ENCODE peak calls at places on chromosomes 4 and X, in seven cellular contexts. Z is WTC11, H is K562, Y is H1, E is GM12878, P is HepG2, W is HCT116. O is an unnamed sample.
A peak's percentile ranks its signal among the peaks of the same experiment; 100 is the strongest.

GRCh38 chr4:31557444-31557843 is 837.3 kb downstream of the PCDH7 start:
- DNase-seq in H (no peak), E (no peak), Z (no peak), W (no peak), P (no peak), Y (no peak), O (no peak)

GRCh38 chrX:69243276-69243675 is 78.0 kb upstream of the PJA1 start:
- DNase-seq in H (no peak), W (no peak), P (no peak), Z (no peak), Y (no peak), E (no peak), O (no peak)

GRCh38 chr4:177441061-177441802 is 1.0 kb downstream of the AGA start:
- DNase-seq in Z (no peak), W (no peak), E (peak; percentile 17), Y (no peak), P (peak; percentile 23), H (peak; percentile 27), O (peak; percentile 28)

GRCh38 chr4:98996056-98996941 is 778 bp downstream of the METAP1 start:
- DNase-seq in P (peak; percentile 23), H (peak; percentile 27), E (no peak), Z (no peak), W (no peak), Y (no peak), O (peak; percentile 25)

GRCh38 chrX:63128509-63128908 is 222.6 kb downstream of the SPIN4 start:
- DNase-seq in W (peak; percentile 16), P (peak; percentile 11), H (no peak), Y (no peak), E (peak; percentile 53), Z (peak; percentile 14), O (no peak)

GRCh38 chrX:154448484-154448883 is 4.5 kb downstream of the FAM50A start:
- DNase-seq in P (no peak), H (no peak), Z (no peak), E (no peak), W (no peak), Y (no peak), O (no peak)

GRCh38 chrX:150664290-150664689 is 28.9 kb upstream of the MTMR1 start:
- DNase-seq in Y (no peak), E (no peak), Z (no peak), H (no peak), W (no peak), P (no peak), O (no peak)

GRCh38 chrX:16822723-16823122 is 36.5 kb downstream of the TXLNG start:
- DNase-seq in Y (no peak), W (no peak), Z (no peak), P (no peak), H (no peak), E (no peak), O (no peak)

GRCh38 chrX:109600114-109600710 is 24.8 kb downstream of the KCNE5 start:
- DNase-seq in E (no peak), P (no peak), W (no peak), Z (peak; percentile 15), Y (no peak), H (no peak), O (no peak)

GRCh38 chrX:68112321-68112720 is 321.0 kb downstream of the OPHN1 start:
- DNase-seq in H (no peak), P (no peak), Z (no peak), E (no peak), Y (no peak), W (no peak), O (no peak)

GRCh38 chrX:123121241-123121640 is 62.8 kb upstream of the GRIA3 start:
- DNase-seq in Y (no peak), Z (no peak), W (no peak), E (no peak), H (no peak), P (no peak), O (no peak)

GRCh38 chrX:150594584-150594983 is 26.2 kb downstream of the MTM1 start:
- DNase-seq in Z (no peak), E (no peak), P (no peak), W (no peak), Y (no peak), H (no peak), O (no peak)

GRCh38 chr4:3745886-3746656 is 20.1 kb upstream of the ADRA2C start:
- DNase-seq in Z (no peak), E (no peak), H (no peak), P (no peak), W (peak; percentile 95), Y (no peak), O (peak; percentile 83)

GRCh38 chr4:113539408-113539807 is 222.1 kb downstream of the CAMK2D start:
- DNase-seq in E (no peak), Y (no peak), W (peak; percentile 31), P (no peak), Z (no peak), H (no peak), O (no peak)

GRCh38 chr4:40825014-40825838 is 75.5 kb downstream of the NSUN7 start:
- DNase-seq in W (no peak), P (no peak), Y (no peak), H (no peak), E (no peak), Z (no peak), O (no peak)

GRCh38 chrX:1537031-1537715 is at the start of gene P2RY8:
- DNase-seq in W (no peak), E (peak; percentile 75), Y (no peak), P (peak; percentile 84), Z (no peak), H (no peak), O (no peak)

GRCh38 chrX:149504226-149504914 is 736 bp downstream of the IDS start:
- DNase-seq in P (no peak), W (no peak), Z (peak; percentile 64), H (peak; percentile 37), E (no peak), Y (no peak), O (peak; percentile 63)

GRCh38 chr4:6655924-6656323 is 15.4 kb downstream of the MRFAP1 start:
- DNase-seq in E (no peak), H (no peak), Z (no peak), P (no peak), Y (no peak), W (no peak), O (no peak)

GRCh38 chr4:57291911-57292310 is 181.7 kb upstream of the IGFBP7 start:
- DNase-seq in E (no peak), W (no peak), H (no peak), P (no peak), Y (no peak), Z (no peak), O (no peak)

GRCh38 chrX:50726296-50726695 is 87.7 kb downstream of the SHROOM4 start:
- DNase-seq in Y (no peak), W (no peak), E (no peak), H (no peak), Z (peak; percentile 23), P (no peak), O (no peak)

GRCh38 chrX:43707812-43708548 is 51.9 kb downstream of the MAOA start:
- DNase-seq in Y (no peak), P (no peak), W (no peak), H (no peak), E (no peak), Z (no peak), O (no peak)

GRCh38 chrX:39922497-39922896 is 175.3 kb downstream of the BCOR start:
- DNase-seq in H (no peak), Z (no peak), W (no peak), E (no peak), Y (no peak), P (no peak), O (no peak)

GRCh38 chr4:138866314-138866713 is 149.3 kb upstream of the NOCT start:
- DNase-seq in E (no peak), W (no peak), H (no peak), Y (no peak), Z (no peak), P (no peak), O (no peak)
- TF ChIP-seq SP1 in E (no peak), W (no peak), H (no peak), Y (no peak), Z (no peak), P (no peak), O (no peak)

GRCh38 chrX:103550415-103551051 is 31.2 kb upstream of the RAB40A start:
- DNase-seq in E (no peak), H (no peak), Y (no peak), Z (no peak), P (no peak), W (no peak), O (no peak)
- TF ChIP-seq SP1 in E (no peak), H (no peak), Y (no peak), Z (no peak), P (no peak), W (no peak), O (no peak)

DNA sequence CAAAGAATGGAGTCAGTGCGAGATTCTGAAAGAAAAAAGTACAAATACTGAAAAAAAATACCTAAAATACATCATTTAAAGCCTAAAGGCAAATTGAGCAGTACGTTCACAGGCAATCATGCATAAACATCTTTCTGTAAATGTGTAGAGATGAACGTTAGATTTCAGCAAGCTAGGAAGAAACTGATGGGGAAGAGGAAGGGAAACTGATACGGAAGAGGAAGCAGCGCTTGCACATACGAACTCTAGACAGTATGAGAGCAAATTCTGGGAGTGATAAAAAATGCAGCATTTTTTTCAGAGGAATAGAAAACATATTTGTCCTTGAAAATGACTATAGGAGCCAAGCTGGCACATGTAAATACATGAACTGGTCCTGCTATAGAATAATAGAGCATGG is 9.4 kb downstream of the ANKRD50 start:
- DNase-seq in Y (no peak), P (no peak), E (no peak), Z (no peak), H (no peak), W (no peak), O (no peak)
- TF ChIP-seq SP1 in Y (no peak), P (no peak), E (no peak), Z (no peak), H (no peak), W (no peak), O (no peak)

DNA sequence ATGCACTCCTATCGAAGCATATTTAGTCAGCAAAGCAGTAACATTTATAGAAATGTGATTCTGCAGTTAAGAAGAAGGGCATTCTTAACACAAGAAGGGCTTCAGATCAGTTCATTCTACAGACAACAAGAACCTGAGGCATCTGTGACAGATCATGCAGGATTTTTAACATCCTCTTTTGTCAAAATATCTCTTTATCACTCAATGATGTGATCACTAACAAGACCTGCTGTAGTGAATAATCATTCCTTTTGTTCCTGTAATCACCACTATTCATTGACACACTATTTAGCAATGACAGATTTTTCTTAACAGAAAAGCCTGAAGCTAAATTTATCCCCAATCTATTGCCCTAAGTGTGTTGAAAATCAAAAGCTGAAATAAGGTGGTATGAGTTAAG is 47.8 kb upstream of the ARHGAP24 start:
- DNase-seq in Y (no peak), Z (no peak), E (no peak), W (no peak), H (no peak), P (no peak), O (no peak)
- TF ChIP-seq SP1 in Y (no peak), Z (no peak), E (no peak), W (no peak), H (no peak), P (no peak), O (no peak)